ENCODE peak calls at places on chromosomes 11 and 22, in five cellular contexts. Q, L, V, Z and R are unnamed samples.

GRCh38 chr11:33168605-33169240 is 7.4 kb upstream of the CSTF3 start:
- DNase-seq in Q (no peak), L (peak; percentile 21), V (no peak), Z (no peak), R (no peak)

GRCh38 chr11:74255741-74256369 is 55.6 kb downstream of the P4HA3 start:
- DNase-seq in Q (no peak), L (peak; percentile 21), V (no peak), Z (peak; percentile 77), R (no peak)

GRCh38 chr22:17845790-17846189 is 71.5 kb upstream of the BID start:
- DNase-seq in Q (no peak), L (no peak), V (no peak), Z (no peak), R (no peak)

GRCh38 chr11:121714356-121714755 is 261.6 kb upstream of the SORL1-AS1 start:
- DNase-seq in Q (no peak), L (peak; percentile 4), V (no peak), Z (no peak), R (no peak)

GRCh38 chr11:31887180-31887579 is 76.1 kb upstream of the PAX6 start:
- DNase-seq in Q (no peak), L (no peak), V (no peak), Z (no peak), R (no peak)

GRCh38 chr22:44192811-44193536 is 12.2 kb downstream of the PARVG start:
- DNase-seq in Q (no peak), L (no peak), V (no peak), Z (no peak), R (no peak)

GRCh38 chr22:20137671-20138416 is 6.2 kb downstream of the ZDHHC8 start:
- DNase-seq in Q (no peak), L (no peak), V (no peak), Z (no peak), R (no peak)

GRCh38 chr11:55357560-55358184 is 10.1 kb upstream of the OR4A15 start:
- DNase-seq in Q (no peak), L (no peak), V (no peak), Z (no peak), R (no peak)

GRCh38 chr11:19441752-19442553 is 201.2 kb upstream of the E2F8 start:
- DNase-seq in Q (peak; percentile 61), L (peak; percentile 97), V (no peak), Z (peak; percentile 89), R (no peak)

GRCh38 chr11:10328314-10329090 is 23.6 kb downstream of the ADM start:
- DNase-seq in Q (no peak), L (peak; percentile 32), V (no peak), Z (no peak), R (no peak)

GRCh38 chr22:21626735-21627469 is 2.9 kb downstream of the YDJC start:
- DNase-seq in Q (no peak), L (no peak), V (no peak), Z (no peak), R (no peak)

GRCh38 chr11:133835258-133836075 is 9.8 kb downstream of the SPATA19 start:
- DNase-seq in Q (no peak), L (peak; percentile 56), V (peak; percentile 43), Z (peak; percentile 77), R (no peak)

GRCh38 chr22:29108137-29108536 is 35.3 kb downstream of the KREMEN1 start:
- DNase-seq in Q (no peak), L (no peak), V (no peak), Z (no peak), R (no peak)

GRCh38 chr11:9226514-9226913 is 38.6 kb downstream of the DENND5A start:
- DNase-seq in Q (no peak), L (no peak), V (no peak), Z (no peak), R (no peak)

GRCh38 chr11:105582497-105582896 is 27.4 kb upstream of the GRIA4 start:
- DNase-seq in Q (no peak), L (no peak), V (no peak), Z (no peak), R (no peak)

GRCh38 chr11:105579111-105579510 is 30.8 kb upstream of the GRIA4 start:
- DNase-seq in Q (no peak), L (no peak), V (no peak), Z (no peak), R (no peak)

GRCh38 chr11:105573091-105573490 is 36.8 kb upstream of the GRIA4 start:
- DNase-seq in Q (no peak), L (peak; percentile 63), V (no peak), Z (no peak), R (no peak)

DNA sequence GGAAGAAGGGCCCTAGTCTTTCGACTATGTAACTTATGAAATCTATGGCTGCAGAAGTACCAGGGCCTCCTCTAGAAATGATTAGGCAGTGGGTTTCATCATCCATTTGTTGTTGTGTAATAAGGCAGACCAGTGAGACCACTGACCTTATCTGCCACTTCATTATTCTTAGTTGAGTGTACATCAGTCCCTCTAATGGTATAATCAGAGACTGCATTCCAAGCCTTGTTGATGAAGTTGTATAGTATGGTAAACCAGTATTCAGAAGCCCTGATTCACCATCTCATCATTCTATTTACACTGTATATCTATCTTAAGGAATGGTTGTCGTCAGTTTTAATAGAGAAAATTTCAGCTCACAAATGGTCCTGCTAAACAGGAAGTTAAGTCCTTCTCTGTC is 32.2 kb upstream of the GRIA4 start:
- DNase-seq in Q (no peak), L (peak; percentile 49), V (no peak), Z (no peak), R (no peak)
- TF ChIP-seq CTCF in Q (no peak), L (peak; percentile 22), V (peak; percentile 16), Z (no peak), R (peak; percentile 1)

DNA sequence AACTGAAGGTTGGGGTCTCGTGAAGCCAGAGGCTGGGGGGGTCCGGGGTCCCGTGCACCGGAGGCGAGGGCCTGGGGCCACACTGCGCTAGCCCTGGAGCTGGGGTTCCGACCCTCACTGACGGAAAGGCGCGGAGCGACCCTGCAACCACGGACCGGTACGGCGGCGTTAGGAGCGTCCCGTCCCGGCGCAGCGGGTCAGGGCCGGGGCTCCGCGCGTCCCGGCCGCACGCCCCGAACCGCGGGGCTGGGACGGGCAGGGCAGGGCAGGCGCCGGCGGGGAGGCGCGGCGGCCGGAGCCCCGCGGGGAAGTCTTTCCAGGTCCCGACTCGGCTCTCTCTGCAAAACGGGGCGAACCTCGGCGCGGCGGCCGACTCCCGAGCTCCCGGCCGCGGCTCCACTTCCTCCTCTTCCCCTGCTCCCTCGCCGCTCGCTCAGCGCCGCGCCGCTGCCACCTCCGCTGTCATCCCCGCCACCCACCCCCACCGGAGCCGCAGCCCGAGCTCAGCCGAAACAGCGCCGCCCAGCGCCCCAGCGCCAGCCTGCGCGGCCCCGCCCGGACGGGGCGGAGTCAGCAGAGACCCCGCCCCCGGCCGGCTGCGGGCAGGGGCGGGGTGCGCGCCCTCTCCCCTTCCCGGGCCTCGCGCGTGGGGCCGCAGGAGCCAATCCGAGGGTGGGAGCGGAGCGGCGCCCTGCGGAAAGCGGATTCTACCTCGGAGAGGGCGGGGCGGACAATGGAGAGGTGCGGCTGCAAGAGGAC is at the start of gene GDPD5:
- DNase-seq in Q (peak; percentile 87), L (peak; percentile 24), V (peak; percentile 79), Z (peak; percentile 93), R (no peak)
- TF ChIP-seq CTCF in Q (peak; percentile 55), L (peak; percentile 41), V (peak; percentile 58), Z (peak; percentile 59), R (peak; percentile 80)

GRCh38 chr22:50269573-50270301 is 443 bp downstream of the MAPK11 start:
- DNase-seq in Q (no peak), L (no peak), V (no peak), Z (peak; percentile 53), R (no peak)

GRCh38 chr22:50270302-50271010 is at the start of gene MAPK11:
- DNase-seq in Q (peak; percentile 77), L (peak; percentile 32), V (peak; percentile 86), Z (peak; percentile 87), R (no peak)

GRCh38 chr22:50271011-50271394 is 823 bp upstream of the MAPK11 start:
- DNase-seq in Q (no peak), L (no peak), V (no peak), Z (no peak), R (no peak)

GRCh38 chr22:50272103-50272782 is 2.1 kb upstream of the MAPK11 start:
- DNase-seq in Q (no peak), L (no peak), V (no peak), Z (no peak), R (no peak)

DNA sequence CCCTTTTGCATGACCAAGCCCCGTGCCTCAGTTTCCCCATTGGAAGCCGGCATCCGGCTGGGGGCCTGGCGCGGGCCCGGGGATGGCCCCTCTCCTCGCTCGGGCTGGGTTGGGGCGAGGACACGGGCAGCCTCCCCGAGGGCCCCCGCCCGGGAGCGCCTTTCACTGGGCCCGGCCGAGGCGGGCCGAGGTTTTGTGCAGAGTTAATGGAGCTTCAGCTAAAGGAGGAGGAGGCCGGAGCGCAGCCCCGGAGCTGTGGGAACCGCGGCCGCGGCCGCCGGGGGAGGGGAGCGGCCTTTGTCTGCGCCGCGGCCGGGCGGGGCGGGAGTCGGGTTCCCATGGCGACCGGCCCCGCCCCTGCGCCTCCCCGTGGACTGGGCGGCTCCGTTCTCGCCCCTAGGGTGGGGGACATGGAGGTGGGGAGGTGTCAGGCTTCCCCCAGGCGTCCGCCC is 1.4 kb upstream of the MAPK11 start:
- DNase-seq in Q (peak; percentile 75), L (no peak), V (no peak), Z (peak; percentile 84), R (no peak)
- TF ChIP-seq CTCF in Q (no peak), L (peak; percentile 11), V (peak; percentile 20), Z (peak; percentile 31), R (peak; percentile 66)

GRCh38 chr11:123174196-123175183 is 20.6 kb downstream of the CLMP start:
- DNase-seq in Q (no peak), L (peak; percentile 78), V (no peak), Z (peak; percentile 59), R (no peak)
- TF ChIP-seq CTCF in Q (no peak), L (no peak), V (no peak), Z (no peak), R (no peak)

GRCh38 chr11:2088746-2089535 is 50.2 kb downstream of the IGF2 start:
- DNase-seq in Q (no peak), L (no peak), V (no peak), Z (no peak), R (no peak)
- TF ChIP-seq CTCF in Q (no peak), L (peak; percentile 55), V (peak; percentile 34), Z (no peak), R (peak; percentile 24)

GRCh38 chr11:94107363-94107762 is 21.3 kb upstream of the PANX1 start:
- DNase-seq in Q (no peak), L (no peak), V (no peak), Z (no peak), R (no peak)
- TF ChIP-seq CTCF in Q (peak; percentile 3), L (peak; percentile 21), V (no peak), Z (peak; percentile 15), R (peak; percentile 58)

GRCh38 chr11:880447-880846 is 30.2 kb downstream of the CHID1 start:
- DNase-seq in Q (no peak), L (no peak), V (no peak), Z (no peak), R (no peak)
- TF ChIP-seq CTCF in Q (no peak), L (peak; percentile 24), V (no peak), Z (no peak), R (no peak)